ENCODE peak calls at places on chromosome 7, in four cellular contexts. R is SK-N-SH, B is HCT116, A is HepG2. H is an unnamed sample.

GRCh38 chr7:34656036-34656435 is 2.0 kb upstream of the NPSR1 start:
- DNase-seq in R (no peak), B (no peak), A (no peak), H (no peak)

GRCh38 chr7:102991077-102991539 is 78.3 kb downstream of the LRRC17 start:
- DNase-seq in R (no peak), B (no peak), A (no peak), H (no peak)

GRCh38 chr7:125390866-125391265 is 461.2 kb upstream of the POT1 start:
- DNase-seq in R (no peak), B (no peak), A (no peak), H (no peak)

GRCh38 chr7:30027065-30027456 is 559 bp upstream of the FKBP14 start:
- DNase-seq in R (peak), B (no peak), A (peak), H (peak)

GRCh38 chr7:106125417-106125816 is 13.3 kb upstream of the SYPL1 start:
- DNase-seq in R (no peak), B (no peak), A (no peak), H (no peak)

GRCh38 chr7:149637911-149638565 is 135.3 kb downstream of the ZNF467 start:
- DNase-seq in R (no peak), B (no peak), A (no peak), H (no peak)

GRCh38 chr7:22627136-22627535 is 99.9 kb upstream of the IL6 start:
- DNase-seq in R (no peak), B (no peak), A (no peak), H (no peak)

GRCh38 chr7:44112231-44112996 is 8.3 kb downstream of the AEBP1 start:
- DNase-seq in R (peak), B (no peak), A (no peak), H (no peak)

GRCh38 chr7:143381427-143382125 is 431 bp downstream of the ZYX start:
- DNase-seq in R (peak), B (no peak), A (no peak), H (peak)

GRCh38 chr7:82527831-82528230 is 84.3 kb upstream of the CACNA2D1 start:
- DNase-seq in R (no peak), B (no peak), A (no peak), H (no peak)

GRCh38 chr7:109751241-109751640 is 1181.6 kb downstream of the DNAJB9 start:
- DNase-seq in R (no peak), B (peak), A (peak), H (no peak)

GRCh38 chr7:22962775-22963358 is 51.1 kb downstream of the HYCC1 start:
- DNase-seq in R (no peak), B (no peak), A (no peak), H (no peak)

GRCh38 chr7:104971290-104972071 is 42.5 kb upstream of the KMT2E start:
- DNase-seq in R (no peak), B (no peak), A (peak), H (no peak)

GRCh38 chr7:38580485-38580884 is 50.7 kb downstream of the AMPH start:
- DNase-seq in R (no peak), B (no peak), A (no peak), H (no peak)

GRCh38 chr7:134355004-134355525 is 38.3 kb upstream of the SLC35B4 start:
- DNase-seq in R (no peak), B (no peak), A (no peak), H (no peak)

GRCh38 chr7:134702366-134703240 is 56.0 kb downstream of the BPGM start:
- DNase-seq in R (no peak), B (no peak), A (no peak), H (no peak)

GRCh38 chr7:13179011-13179574 is 491.7 kb downstream of the ARL4A start:
- DNase-seq in R (peak), B (no peak), A (peak), H (no peak)

GRCh38 chr7:25348066-25348595 is 119.8 kb upstream of the NPVF start:
- DNase-seq in R (no peak), B (no peak), A (no peak), H (no peak)

GRCh38 chr7:52260046-52260665 is 775.3 kb upstream of the POM121L12 start:
- DNase-seq in R (peak), B (no peak), A (no peak), H (peak)

GRCh38 chr7:66140924-66141323 is 26.3 kb downstream of the CRCP start:
- DNase-seq in R (peak), B (no peak), A (no peak), H (peak)

GRCh38 chr7:48192996-48193395 is 21.7 kb downstream of the ABCA13 start:
- DNase-seq in R (no peak), B (no peak), A (no peak), H (no peak)

GRCh38 chr7:123528265-123528664 is 6.1 kb downstream of the IQUB start:
- DNase-seq in R (peak), B (no peak), A (no peak), H (no peak)

GRCh38 chr7:142308326-142308725 is 50.5 kb upstream of the PRSS58 start:
- DNase-seq in R (no peak), B (no peak), A (no peak), H (no peak)

GRCh38 chr7:82677064-82677463 is 233.5 kb upstream of the CACNA2D1 start:
- DNase-seq in R (peak), B (no peak), A (no peak), H (no peak)

DNA sequence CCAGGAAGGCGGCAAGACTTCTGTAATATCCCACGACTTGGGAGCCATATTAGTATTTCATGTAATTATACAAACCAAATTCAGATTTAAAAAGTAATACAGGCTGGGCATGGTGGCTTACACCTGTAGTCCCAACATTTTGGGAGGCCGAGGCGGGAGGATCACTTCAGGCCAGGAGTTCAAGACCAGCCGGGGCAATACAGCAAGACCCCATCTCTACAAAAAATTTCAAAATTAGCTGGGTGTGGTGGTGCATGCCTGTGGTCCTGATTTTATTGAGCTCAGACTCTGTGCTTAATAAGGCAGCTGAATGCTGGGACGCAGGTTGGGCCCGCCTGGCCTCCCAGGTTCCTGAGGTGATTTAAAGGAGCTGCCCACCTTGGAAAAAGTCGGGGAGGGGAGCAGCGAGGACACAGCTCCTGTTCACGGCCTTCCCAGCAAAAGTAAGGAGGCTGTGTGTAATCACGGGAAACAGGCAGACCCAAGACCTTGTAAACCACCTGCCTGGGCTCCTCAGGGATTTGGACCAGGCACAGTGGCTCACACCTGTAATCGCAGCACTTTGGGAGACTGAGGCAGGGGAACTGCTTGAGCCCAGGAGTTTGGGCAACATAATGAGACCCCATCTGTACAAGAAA is 93.0 kb upstream of the DNAAF5 start:
- DNase-seq in R (no peak), B (no peak), A (no peak), H (no peak)
- TF ChIP-seq JUND in R (no peak), B (no peak), A (no peak), H (no peak)

DNA sequence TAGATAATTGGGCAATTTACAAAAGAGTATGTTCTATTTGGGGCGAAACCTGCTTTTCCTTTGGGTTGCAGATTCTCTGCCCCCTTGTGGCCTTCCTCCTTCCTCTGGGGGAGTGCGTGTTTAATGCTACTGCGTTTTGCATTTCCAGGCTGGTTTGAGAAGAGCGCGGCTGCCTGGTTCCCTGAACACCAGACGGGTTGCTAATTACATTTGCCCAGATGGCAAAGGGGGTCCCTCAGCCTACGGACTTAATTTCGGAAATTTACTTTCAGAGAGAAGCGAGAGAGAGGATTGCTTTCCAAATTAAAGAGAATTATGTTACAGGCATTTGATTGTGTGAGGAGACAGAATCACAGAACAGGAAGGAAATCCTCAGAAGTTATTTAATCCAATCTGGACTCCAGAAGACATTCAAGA is 91.9 kb upstream of the JAZF1 start:
- DNase-seq in R (peak), B (peak), A (no peak), H (no peak)
- TF ChIP-seq JUND in R (no peak), B (no peak), A (no peak), H (no peak)

GRCh38 chr7:1329261-1329660 is 96.6 kb downstream of the UNCX start:
- DNase-seq in R (no peak), B (no peak), A (no peak), H (no peak)
- TF ChIP-seq JUND in R (no peak), B (no peak), A (no peak), H (no peak)

DNA sequence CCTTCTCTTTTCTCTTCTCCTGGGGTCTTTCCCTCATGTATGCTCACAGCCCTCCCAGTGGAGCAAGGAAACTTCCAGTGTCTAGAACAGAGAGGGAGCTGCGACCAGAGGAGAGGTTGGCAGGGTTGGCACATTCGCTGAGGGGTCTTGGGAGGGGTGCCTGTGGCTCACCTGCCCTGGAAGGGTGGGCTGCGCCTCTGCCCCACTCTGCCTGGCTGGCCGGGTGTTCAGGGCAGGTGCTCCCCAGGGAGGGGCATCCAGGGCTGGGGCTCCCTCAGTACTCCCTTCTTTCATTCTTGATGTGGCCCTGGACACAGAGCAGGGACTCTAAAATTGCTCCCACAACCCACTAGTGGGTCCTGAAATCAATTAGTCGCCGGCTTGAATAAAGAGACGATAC is 16.9 kb downstream of the SHH start:
- DNase-seq in R (peak), B (no peak), A (no peak), H (no peak)
- TF ChIP-seq JUND in R (no peak), B (no peak), A (no peak), H (no peak)

DNA sequence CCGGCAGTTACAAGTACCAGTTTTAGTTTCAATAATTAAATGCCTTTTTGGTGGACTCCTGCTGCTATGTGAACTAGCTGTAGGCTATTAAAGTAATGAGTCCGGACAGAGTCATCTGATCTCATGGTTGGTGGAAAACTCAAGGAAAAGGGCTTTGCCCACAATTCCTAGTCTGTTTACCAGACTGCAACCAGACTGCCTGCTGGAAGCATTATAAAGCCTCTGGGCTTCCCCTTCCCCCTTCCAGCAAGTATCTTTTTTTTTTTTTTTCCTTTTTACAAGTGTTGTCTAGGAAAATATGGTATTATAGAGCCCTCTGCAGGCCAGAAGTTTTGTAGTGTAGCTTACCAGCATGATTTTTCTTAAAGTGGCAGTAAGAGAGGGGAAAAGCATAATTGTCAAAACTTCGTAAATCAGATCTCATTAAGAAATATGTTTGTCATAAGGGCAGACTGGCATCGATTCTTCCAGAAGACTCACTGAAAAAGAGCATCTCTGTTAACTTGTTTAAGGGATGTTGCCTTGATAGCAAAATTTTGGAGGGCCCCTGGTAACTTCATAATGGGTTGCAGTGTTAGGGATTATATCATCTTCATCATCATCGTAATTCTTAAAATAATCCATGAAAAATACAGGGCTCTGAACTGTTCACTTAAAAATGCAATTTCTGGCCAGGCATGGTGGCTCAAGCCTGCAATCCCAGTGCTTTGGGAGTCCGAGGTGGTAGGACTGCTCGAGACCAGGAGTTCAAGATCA is 181.3 kb downstream of the TAX1BP1 start:
- DNase-seq in R (peak), B (peak), A (peak), H (peak)
- TF ChIP-seq JUND in R (no peak), B (no peak), A (no peak), H (no peak)

GRCh38 chr7:139328375-139328774 is 12.8 kb upstream of the FMC1 start:
- DNase-seq in R (no peak), B (no peak), A (no peak), H (no peak)
- TF ChIP-seq JUND in R (peak), B (no peak), A (no peak), H (no peak)

DNA sequence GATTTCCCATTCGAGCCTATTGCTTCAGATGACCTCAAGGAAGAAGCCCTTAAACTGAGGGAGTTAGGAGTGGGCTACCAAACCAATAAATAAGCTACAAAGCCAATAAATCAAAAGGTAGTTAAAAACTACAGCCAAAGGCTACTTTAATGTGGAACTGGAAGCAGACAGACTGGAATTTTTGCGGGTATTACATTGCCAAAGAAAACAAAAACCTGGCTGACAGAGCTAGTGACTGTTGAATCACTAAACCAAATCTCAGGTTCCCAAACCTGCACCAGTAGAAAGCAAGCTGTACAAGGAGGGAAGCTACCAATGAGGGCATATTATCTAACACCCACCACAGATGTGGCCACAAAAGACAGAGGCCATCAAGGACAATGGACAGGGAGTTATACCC is 315.5 kb downstream of the GRM8 start:
- DNase-seq in R (no peak), B (no peak), A (no peak), H (peak)
- TF ChIP-seq JUND in R (no peak), B (no peak), A (no peak), H (no peak)

GRCh38 chr7:75971309-75971960 is 23.0 kb downstream of the TMEM120A start:
- DNase-seq in R (no peak), B (no peak), A (no peak), H (no peak)

GRCh38 chr7:75969182-75969581 is 25.2 kb downstream of the TMEM120A start:
- DNase-seq in R (peak), B (no peak), A (no peak), H (no peak)

GRCh38 chr7:75968561-75969001 is 25.8 kb downstream of the TMEM120A start:
- DNase-seq in R (no peak), B (no peak), A (no peak), H (no peak)

GRCh38 chr7:75969704-75970498 is 24.5 kb downstream of the TMEM120A start:
- DNase-seq in R (no peak), B (no peak), A (no peak), H (no peak)

DNA sequence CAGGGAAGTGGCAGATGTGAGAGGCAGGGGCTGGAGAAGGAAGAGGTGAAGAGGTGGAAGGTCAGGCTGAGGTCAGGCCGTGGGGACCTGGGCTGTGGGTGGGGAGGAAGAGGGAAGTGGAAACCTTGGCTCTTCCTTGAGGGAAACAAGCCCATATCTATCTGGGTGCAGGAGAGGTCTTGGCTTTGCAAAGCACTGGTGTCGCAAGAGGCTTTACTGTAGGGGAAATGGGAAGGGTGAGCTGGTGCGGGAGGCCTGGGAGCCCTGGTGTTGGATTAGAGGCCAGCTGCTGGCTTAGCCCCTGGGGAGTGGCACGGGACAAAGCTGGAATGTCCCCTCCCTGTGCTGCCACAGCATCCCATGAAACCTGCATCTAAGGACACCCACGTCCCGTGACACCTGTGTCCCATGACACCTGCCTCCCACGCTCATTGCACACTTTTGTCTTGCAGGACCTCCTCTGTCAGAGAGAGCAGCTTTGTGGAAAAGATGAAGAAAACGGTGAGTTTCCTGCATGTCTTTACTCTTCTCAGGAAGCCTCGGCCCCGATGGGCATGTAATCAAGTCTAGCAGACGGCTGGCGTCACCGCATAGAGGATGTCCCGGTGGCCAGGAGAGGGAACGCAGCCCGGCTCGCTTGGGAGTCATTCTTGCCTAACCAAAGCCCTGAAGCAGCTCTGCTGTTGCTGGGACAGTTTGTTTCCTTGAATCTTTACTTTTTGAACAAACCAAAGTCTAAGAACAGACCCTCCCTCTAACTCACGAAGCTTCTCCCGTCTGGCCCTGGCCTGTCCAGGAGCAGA is 22.2 kb downstream of the TMEM120A start:
- DNase-seq in R (peak), B (no peak), A (no peak), H (no peak)
- TF ChIP-seq JUND in R (no peak), B (no peak), A (no peak), H (no peak)